ENCODE peak calls at places on chromosomes 3 and 15, in five cellular contexts. One of them, this sample, is unnamed.

GRCh38 chr3:58004972-58005371 is 3.2 kb upstream of the FLNB start:
- DNase-seq in heart left ventricle: no peak
- DNase-seq in A549: no peak
- DNase-seq in brain microvascular endothelial cell: peak
- DNase-seq in Peyer's patch: no peak
- DNase-seq in this sample: no peak

GRCh38 chr3:40079845-40080240 is 229.7 kb upstream of the EIF1B start:
- DNase-seq in heart left ventricle: no peak
- DNase-seq in A549: no peak
- DNase-seq in brain microvascular endothelial cell: no peak
- DNase-seq in Peyer's patch: no peak
- DNase-seq in this sample: no peak

GRCh38 chr15:52069559-52069958 is 43.0 kb downstream of the BCL2L10 start:
- DNase-seq in heart left ventricle: no peak
- DNase-seq in A549: no peak
- DNase-seq in brain microvascular endothelial cell: no peak
- DNase-seq in Peyer's patch: peak
- DNase-seq in this sample: no peak

GRCh38 chr3:157261000-157261399 is 101.1 kb upstream of the CCNL1 start:
- DNase-seq in heart left ventricle: no peak
- DNase-seq in A549: no peak
- DNase-seq in brain microvascular endothelial cell: peak
- DNase-seq in Peyer's patch: no peak
- DNase-seq in this sample: no peak

GRCh38 chr15:63192604-63193206 is 3.3 kb downstream of the RAB8B start:
- DNase-seq in heart left ventricle: no peak
- DNase-seq in A549: no peak
- DNase-seq in brain microvascular endothelial cell: no peak
- DNase-seq in Peyer's patch: no peak
- DNase-seq in this sample: no peak

GRCh38 chr3:170751894-170752283 is 118.1 kb downstream of the RPL22L1 start:
- DNase-seq in heart left ventricle: no peak
- DNase-seq in A549: no peak
- DNase-seq in brain microvascular endothelial cell: no peak
- DNase-seq in Peyer's patch: no peak
- DNase-seq in this sample: no peak

GRCh38 chr3:148042663-148043445 is 633.7 kb downstream of the ZIC1 start:
- DNase-seq in heart left ventricle: no peak
- DNase-seq in A549: no peak
- DNase-seq in brain microvascular endothelial cell: no peak
- DNase-seq in Peyer's patch: no peak
- DNase-seq in this sample: no peak

GRCh38 chr3:186303985-186304384 is 58.0 kb downstream of the DGKG start:
- DNase-seq in heart left ventricle: no peak
- DNase-seq in A549: no peak
- DNase-seq in brain microvascular endothelial cell: no peak
- DNase-seq in Peyer's patch: no peak
- DNase-seq in this sample: no peak

GRCh38 chr3:45582407-45582806 is 12.1 kb upstream of the LIMD1 start:
- DNase-seq in heart left ventricle: no peak
- DNase-seq in A549: no peak
- DNase-seq in brain microvascular endothelial cell: no peak
- DNase-seq in Peyer's patch: no peak
- DNase-seq in this sample: no peak

GRCh38 chr3:69013256-69014021 is at the start of gene EOGT:
- DNase-seq in heart left ventricle: peak
- DNase-seq in A549: peak
- DNase-seq in brain microvascular endothelial cell: peak
- DNase-seq in Peyer's patch: peak
- DNase-seq in this sample: peak

GRCh38 chr3:30640856-30641255 is 34.5 kb downstream of the TGFBR2 start:
- DNase-seq in heart left ventricle: no peak
- DNase-seq in A549: no peak
- DNase-seq in brain microvascular endothelial cell: no peak
- DNase-seq in Peyer's patch: no peak
- DNase-seq in this sample: no peak

GRCh38 chr3:16452265-16452664 is 61.2 kb downstream of the RFTN1 start:
- DNase-seq in heart left ventricle: no peak
- DNase-seq in A549: no peak
- DNase-seq in brain microvascular endothelial cell: peak
- DNase-seq in Peyer's patch: no peak
- DNase-seq in this sample: no peak

GRCh38 chr3:141204343-141204742 is 27.3 kb upstream of the PXYLP1 start:
- DNase-seq in heart left ventricle: no peak
- DNase-seq in A549: no peak
- DNase-seq in brain microvascular endothelial cell: no peak
- DNase-seq in Peyer's patch: no peak
- DNase-seq in this sample: no peak

DNA sequence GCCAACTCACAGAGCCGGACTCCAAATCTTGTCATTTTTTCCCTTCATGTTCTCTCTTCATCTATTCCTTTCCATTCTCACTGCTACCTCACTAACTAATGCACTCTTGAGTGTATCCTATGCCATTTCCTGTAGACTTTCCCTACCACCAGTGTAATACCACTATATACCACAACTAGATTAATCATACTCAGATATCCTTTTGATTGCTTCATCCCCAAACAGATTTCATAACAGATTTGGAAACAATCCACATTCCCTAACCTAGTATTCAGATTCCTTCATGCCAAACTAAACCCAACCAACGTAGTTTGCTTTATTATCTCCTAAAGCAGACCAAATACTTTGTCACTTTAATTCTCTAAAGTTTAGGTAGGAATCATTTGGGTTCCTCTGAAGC is 2.6 kb upstream of the PLOD2 start:
- DNase-seq in heart left ventricle: no peak
- DNase-seq in A549: peak
- DNase-seq in brain microvascular endothelial cell: peak
- DNase-seq in Peyer's patch: no peak
- DNase-seq in this sample: no peak
- TF ChIP-seq CTCF in heart left ventricle: no peak
- TF ChIP-seq CTCF in A549: no peak
- TF ChIP-seq CTCF in brain microvascular endothelial cell: no peak
- TF ChIP-seq CTCF in Peyer's patch: peak
- TF ChIP-seq CTCF in this sample: peak

GRCh38 chr15:36898522-36899126 is 201.7 kb downstream of the MEIS2 start:
- DNase-seq in heart left ventricle: no peak
- DNase-seq in A549: no peak
- DNase-seq in brain microvascular endothelial cell: no peak
- DNase-seq in Peyer's patch: no peak
- DNase-seq in this sample: no peak

GRCh38 chr15:36897834-36898233 is 202.5 kb downstream of the MEIS2 start:
- DNase-seq in heart left ventricle: no peak
- DNase-seq in A549: no peak
- DNase-seq in brain microvascular endothelial cell: no peak
- DNase-seq in Peyer's patch: no peak
- DNase-seq in this sample: no peak

GRCh38 chr15:36894062-36894461 is 206.3 kb downstream of the MEIS2 start:
- DNase-seq in heart left ventricle: no peak
- DNase-seq in A549: no peak
- DNase-seq in brain microvascular endothelial cell: no peak
- DNase-seq in Peyer's patch: no peak
- DNase-seq in this sample: no peak

GRCh38 chr15:36899696-36900095 is 200.7 kb downstream of the MEIS2 start:
- DNase-seq in heart left ventricle: no peak
- DNase-seq in A549: no peak
- DNase-seq in brain microvascular endothelial cell: no peak
- DNase-seq in Peyer's patch: no peak
- DNase-seq in this sample: no peak

DNA sequence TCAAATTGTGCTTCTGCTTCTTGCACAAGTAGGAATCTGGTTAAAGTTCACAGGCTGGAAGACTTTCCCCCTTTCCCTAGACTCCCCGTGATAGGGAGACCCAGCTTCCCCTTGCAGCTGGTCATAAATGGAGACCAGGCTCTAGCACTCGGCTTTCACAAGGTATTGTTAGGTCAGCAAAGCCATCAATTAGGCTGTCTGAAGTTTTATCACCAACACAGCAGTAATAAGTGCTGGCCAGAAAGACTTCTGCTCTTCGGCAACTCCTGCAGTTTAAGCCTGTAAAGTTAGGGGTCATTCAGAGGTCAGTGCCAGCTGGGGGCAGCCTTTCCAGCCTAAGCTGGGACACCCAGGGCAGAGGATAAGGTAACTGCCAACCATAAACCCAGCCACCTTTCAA is 203.4 kb downstream of the MEIS2 start:
- DNase-seq in heart left ventricle: no peak
- DNase-seq in A549: no peak
- DNase-seq in brain microvascular endothelial cell: no peak
- DNase-seq in Peyer's patch: no peak
- DNase-seq in this sample: no peak
- TF ChIP-seq CTCF in heart left ventricle: no peak
- TF ChIP-seq CTCF in A549: no peak
- TF ChIP-seq CTCF in brain microvascular endothelial cell: no peak
- TF ChIP-seq CTCF in Peyer's patch: no peak
- TF ChIP-seq CTCF in this sample: no peak

GRCh38 chr15:101003706-101004105 is 84.5 kb downstream of the LRRK1 start:
- DNase-seq in heart left ventricle: peak
- DNase-seq in A549: no peak
- DNase-seq in brain microvascular endothelial cell: no peak
- DNase-seq in Peyer's patch: no peak
- DNase-seq in this sample: no peak

GRCh38 chr15:101003076-101003475 is 83.9 kb downstream of the LRRK1 start:
- DNase-seq in heart left ventricle: peak
- DNase-seq in A549: no peak
- DNase-seq in brain microvascular endothelial cell: no peak
- DNase-seq in Peyer's patch: no peak
- DNase-seq in this sample: no peak

GRCh38 chr15:101004986-101005747 is 86.0 kb downstream of the LRRK1 start:
- DNase-seq in heart left ventricle: peak
- DNase-seq in A549: peak
- DNase-seq in brain microvascular endothelial cell: no peak
- DNase-seq in Peyer's patch: no peak
- DNase-seq in this sample: no peak

GRCh38 chr15:101006931-101007687 is 88.0 kb downstream of the LRRK1 start:
- DNase-seq in heart left ventricle: peak
- DNase-seq in A549: peak
- DNase-seq in brain microvascular endothelial cell: peak
- DNase-seq in Peyer's patch: peak
- DNase-seq in this sample: peak

GRCh38 chr15:101004500-101004899 is 85.3 kb downstream of the LRRK1 start:
- DNase-seq in heart left ventricle: peak
- DNase-seq in A549: no peak
- DNase-seq in brain microvascular endothelial cell: no peak
- DNase-seq in Peyer's patch: no peak
- DNase-seq in this sample: no peak
- TF ChIP-seq CTCF in heart left ventricle: no peak
- TF ChIP-seq CTCF in A549: no peak
- TF ChIP-seq CTCF in brain microvascular endothelial cell: no peak
- TF ChIP-seq CTCF in Peyer's patch: no peak
- TF ChIP-seq CTCF in this sample: no peak

GRCh38 chr15:40743921-40744809 is 10.9 kb downstream of the RMDN3 start:
- DNase-seq in heart left ventricle: no peak
- DNase-seq in A549: peak
- DNase-seq in brain microvascular endothelial cell: peak
- DNase-seq in Peyer's patch: peak
- DNase-seq in this sample: no peak
- TF ChIP-seq CTCF in heart left ventricle: no peak
- TF ChIP-seq CTCF in A549: no peak
- TF ChIP-seq CTCF in brain microvascular endothelial cell: peak
- TF ChIP-seq CTCF in Peyer's patch: no peak
- TF ChIP-seq CTCF in this sample: no peak

GRCh38 chr3:66572938-66573710 is 72.3 kb upstream of the LRIG1 start:
- DNase-seq in heart left ventricle: no peak
- DNase-seq in A549: no peak
- DNase-seq in brain microvascular endothelial cell: no peak
- DNase-seq in Peyer's patch: no peak
- DNase-seq in this sample: peak
- TF ChIP-seq CTCF in heart left ventricle: no peak
- TF ChIP-seq CTCF in A549: no peak
- TF ChIP-seq CTCF in brain microvascular endothelial cell: peak
- TF ChIP-seq CTCF in Peyer's patch: no peak
- TF ChIP-seq CTCF in this sample: peak

DNA sequence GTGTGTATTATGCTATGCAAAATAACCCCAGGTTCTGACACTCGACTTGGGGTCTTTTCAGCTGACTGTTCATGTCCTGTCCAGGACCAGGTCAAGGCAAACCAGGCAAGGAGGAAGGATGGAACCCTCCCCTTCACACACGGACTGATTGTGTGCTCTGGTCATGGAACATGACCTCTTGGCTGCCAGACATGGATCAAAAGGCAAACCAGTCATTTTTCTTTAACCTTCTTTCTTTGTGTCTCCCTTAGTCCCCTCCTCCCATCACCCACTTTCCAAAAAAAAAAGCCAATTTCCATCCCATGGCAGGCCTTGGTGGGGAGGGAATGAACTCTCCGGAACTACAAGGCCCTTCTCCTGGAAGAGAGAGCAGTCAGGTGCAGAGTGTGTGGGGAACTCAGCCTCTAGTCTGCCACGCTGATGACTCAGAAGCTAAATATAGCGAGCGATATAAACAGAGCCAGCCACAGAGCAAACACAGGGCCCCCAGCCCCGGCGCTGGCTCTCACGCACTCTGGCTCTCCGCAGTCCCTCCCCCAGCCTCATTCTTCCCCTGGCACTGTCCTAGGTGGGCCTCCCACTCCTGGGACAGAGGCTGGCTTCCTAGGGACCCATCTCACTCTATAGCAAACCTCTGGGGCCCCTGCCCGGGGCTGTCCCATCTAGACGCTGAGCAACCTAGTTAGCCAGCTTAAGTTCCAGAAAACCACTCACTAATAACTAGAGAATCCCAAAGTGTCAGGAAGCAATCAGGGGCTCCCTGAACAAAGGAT is 10.0 kb downstream of the BMF start:
- DNase-seq in heart left ventricle: peak
- DNase-seq in A549: peak
- DNase-seq in brain microvascular endothelial cell: peak
- DNase-seq in Peyer's patch: peak
- DNase-seq in this sample: no peak
- TF ChIP-seq CTCF in heart left ventricle: no peak
- TF ChIP-seq CTCF in A549: no peak
- TF ChIP-seq CTCF in brain microvascular endothelial cell: no peak
- TF ChIP-seq CTCF in Peyer's patch: no peak
- TF ChIP-seq CTCF in this sample: no peak

DNA sequence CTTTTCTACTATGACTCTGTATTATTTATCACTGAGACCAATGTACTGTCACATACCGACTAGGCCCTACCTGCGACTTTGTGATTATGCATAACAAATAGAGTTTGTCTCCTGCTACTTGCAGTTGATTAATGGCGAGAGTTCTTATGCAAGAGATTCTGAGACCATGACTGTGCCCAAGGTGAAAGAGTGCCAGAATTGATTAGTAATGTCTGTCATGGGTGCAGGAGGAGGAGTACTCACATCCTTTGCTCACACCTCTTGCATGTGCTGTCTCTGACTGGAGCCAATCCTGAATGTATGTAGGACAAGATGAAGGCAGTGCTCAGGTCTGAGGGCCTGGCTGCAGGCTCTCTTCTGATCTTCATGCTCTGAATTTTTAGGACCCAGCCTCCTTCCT is 260.7 kb downstream of the THSD4 start:
- DNase-seq in heart left ventricle: no peak
- DNase-seq in A549: no peak
- DNase-seq in brain microvascular endothelial cell: no peak
- DNase-seq in Peyer's patch: no peak
- DNase-seq in this sample: no peak
- TF ChIP-seq CTCF in heart left ventricle: no peak
- TF ChIP-seq CTCF in A549: no peak
- TF ChIP-seq CTCF in brain microvascular endothelial cell: no peak
- TF ChIP-seq CTCF in Peyer's patch: no peak
- TF ChIP-seq CTCF in this sample: no peak

GRCh38 chr3:50978991-50979667 is 304.4 kb downstream of the DOCK3 start:
- DNase-seq in heart left ventricle: no peak
- DNase-seq in A549: no peak
- DNase-seq in brain microvascular endothelial cell: no peak
- DNase-seq in Peyer's patch: no peak
- DNase-seq in this sample: no peak
- TF ChIP-seq CTCF in heart left ventricle: no peak
- TF ChIP-seq CTCF in A549: no peak
- TF ChIP-seq CTCF in brain microvascular endothelial cell: no peak
- TF ChIP-seq CTCF in Peyer's patch: no peak
- TF ChIP-seq CTCF in this sample: peak